ENCODE peak calls at places on chromosomes 5 and 9, in ten cellular contexts. R, A, G, L, W, S, C, D, J and H are unnamed samples.

GRCh38 chr9:124257865-124258764 is at the start of gene NEK6:
- DNase-seq in J (peak; percentile 67), G (peak; percentile 62), W (peak; percentile 49), R (peak; percentile 4), D (peak; percentile 77), C (no peak), S (peak; percentile 12), L (peak; percentile 6), A (peak; percentile 27), H (no peak)

GRCh38 chr9:112020680-112021596 is 124.3 kb downstream of the UGCG start:
- DNase-seq in R (no peak), D (no peak), J (no peak), S (no peak), C (peak; percentile 89), W (no peak), G (peak; percentile 40), A (peak; percentile 90), L (no peak), H (no peak)

GRCh38 chr5:72138943-72139467 is 31.7 kb downstream of the MAP1B start:
- DNase-seq in J (no peak), W (no peak), S (no peak), D (no peak), C (peak; percentile 48), R (no peak), G (peak; percentile 92), L (no peak), A (peak; percentile 96), H (no peak)

GRCh38 chr5:120101771-120102170 is 362.3 kb upstream of the PRR16 start:
- DNase-seq in S (no peak), D (no peak), W (no peak), A (no peak), R (no peak), L (no peak), G (peak; percentile 62), C (no peak), J (no peak), H (no peak)

GRCh38 chr9:127210851-127211730 is 53.5 kb upstream of the GARNL3 start:
- DNase-seq in J (no peak), A (no peak), S (no peak), R (no peak), W (no peak), G (no peak), L (no peak), C (no peak), D (no peak), H (no peak)

GRCh38 chr9:136255166-136255538 is 9.5 kb upstream of the QSOX2 start:
- DNase-seq in S (no peak), D (no peak), A (peak; percentile 50), C (peak; percentile 63), W (no peak), G (peak; percentile 48), R (no peak), L (no peak), J (no peak), H (no peak)

GRCh38 chr5:150149618-150150017 is 6.0 kb downstream of the PDGFRB start:
- DNase-seq in W (no peak), S (no peak), A (no peak), C (no peak), L (no peak), D (no peak), G (no peak), J (no peak), R (no peak), H (no peak)

GRCh38 chr5:180460834-180461233 is 33.3 kb upstream of the CNOT6 start:
- DNase-seq in A (no peak), R (no peak), D (no peak), L (no peak), J (no peak), S (no peak), W (no peak), G (no peak), C (no peak), H (no peak)

GRCh38 chr5:83096660-83097334 is 19.4 kb downstream of the XRCC4 start:
- DNase-seq in S (no peak), L (no peak), J (no peak), D (no peak), C (no peak), W (no peak), G (no peak), A (no peak), R (no peak), H (no peak)

GRCh38 chr5:158198636-158199035 is 339.7 kb upstream of the CLINT1 start:
- DNase-seq in A (no peak), J (no peak), D (no peak), G (no peak), R (no peak), L (no peak), C (no peak), S (no peak), W (no peak), H (no peak)

GRCh38 chr5:14332746-14333145 is 189.6 kb downstream of the TRIO start:
- DNase-seq in W (no peak), G (no peak), C (no peak), D (no peak), R (no peak), A (no peak), L (no peak), S (no peak), J (no peak), H (no peak)

GRCh38 chr5:152181461-152181860 is 223.6 kb downstream of the NMUR2 start:
- DNase-seq in D (no peak), L (no peak), S (no peak), A (no peak), W (no peak), R (no peak), J (no peak), C (no peak), G (no peak), H (no peak)

GRCh38 chr5:68217476-68217984 is 2.0 kb downstream of the PIK3R1 start:
- DNase-seq in G (peak; percentile 53), A (no peak), L (no peak), S (no peak), R (no peak), J (no peak), C (no peak), W (no peak), D (peak; percentile 35), H (no peak)

GRCh38 chr9:89878687-89879086 is 273.9 kb downstream of the GADD45G start:
- DNase-seq in D (peak; percentile 94), W (peak; percentile 80), C (no peak), J (peak; percentile 88), R (peak; percentile 78), G (peak; percentile 21), A (no peak), S (no peak), L (no peak), H (no peak)